ENCODE peak calls at places on chromosomes 7 and 10, in nine cellular contexts. T, V, F, L, M, X, Y, A and U are unnamed samples.

GRCh38 chr7:16978358-16979244 is 96.8 kb upstream of the AGR3 start:
- DNase-seq in T (peak), V (no peak), F (no peak), L (no peak), M (peak), X (no peak), Y (no peak), A (no peak), U (peak)

GRCh38 chr7:51929818-51930217 is 613.2 kb upstream of the COBL start:
- DNase-seq in T (no peak), V (no peak), F (no peak), L (no peak), M (no peak), X (no peak), Y (no peak), A (no peak), U (no peak)

GRCh38 chr10:111123883-111124282 is 47.1 kb downstream of the ADRA2A start:
- DNase-seq in T (no peak), V (no peak), F (no peak), L (no peak), M (no peak), X (no peak), Y (no peak), A (no peak), U (no peak)

GRCh38 chr10:107814865-107815487 is 650.5 kb upstream of the SORCS1 start:
- DNase-seq in T (peak), V (peak), F (peak), L (no peak), M (peak), X (peak), Y (peak), A (peak), U (no peak)

GRCh38 chr7:106767498-106768323 is 97.4 kb upstream of the PIK3CG start:
- DNase-seq in T (no peak), V (no peak), F (no peak), L (no peak), M (no peak), X (no peak), Y (no peak), A (no peak), U (no peak)

GRCh38 chr10:43959364-43959763 is 310.7 kb upstream of the ZNF32 start:
- DNase-seq in T (no peak), V (no peak), F (no peak), L (no peak), M (no peak), X (no peak), Y (no peak), A (no peak), U (no peak)

GRCh38 chr10:7189909-7190308 is 220.9 kb downstream of the SFMBT2 start:
- DNase-seq in T (no peak), V (no peak), F (no peak), L (no peak), M (no peak), X (no peak), Y (no peak), A (no peak), U (no peak)

GRCh38 chr10:122328676-122329075 is 45.8 kb upstream of the PLEKHA1 start:
- DNase-seq in T (no peak), V (no peak), F (no peak), L (no peak), M (no peak), X (no peak), Y (no peak), A (no peak), U (no peak)

GRCh38 chr7:42981595-42981994 is 49.4 kb downstream of the MRPL32 start:
- DNase-seq in T (no peak), V (no peak), F (no peak), L (no peak), M (no peak), X (peak), Y (no peak), A (no peak), U (no peak)

GRCh38 chr7:96189129-96189815 is 132.6 kb downstream of the SLC25A13 start:
- DNase-seq in T (no peak), V (no peak), F (no peak), L (no peak), M (no peak), X (no peak), Y (no peak), A (no peak), U (no peak)

GRCh38 chr10:31153692-31154091 is 122.0 kb upstream of the ZNF438 start:
- DNase-seq in T (no peak), V (no peak), F (no peak), L (no peak), M (no peak), X (no peak), Y (no peak), A (no peak), U (no peak)

GRCh38 chr7:16847381-16847860 is 34.4 kb downstream of the AGR3 start:
- DNase-seq in T (peak), V (no peak), F (peak), L (no peak), M (peak), X (no peak), Y (no peak), A (no peak), U (no peak)

GRCh38 chr7:55574062-55574717 is 1.9 kb upstream of the VOPP1 start:
- DNase-seq in T (no peak), V (no peak), F (no peak), L (no peak), M (no peak), X (no peak), Y (no peak), A (no peak), U (peak)

GRCh38 chr10:79159141-79159619 is 90.4 kb downstream of the ZMIZ1 start:
- DNase-seq in T (no peak), V (peak), F (no peak), L (no peak), M (no peak), X (no peak), Y (no peak), A (no peak), U (peak)

GRCh38 chr7:134420509-134421125 is 38.3 kb downstream of the AKR1B1 start:
- DNase-seq in T (peak), V (peak), F (peak), L (peak), M (peak), X (peak), Y (no peak), A (peak), U (peak)

GRCh38 chr10:89342219-89342966 is 14.6 kb downstream of the IFIT3 start:
- DNase-seq in T (peak), V (peak), F (no peak), L (no peak), M (no peak), X (no peak), Y (no peak), A (no peak), U (peak)

GRCh38 chr7:151631149-151631967 is 111.7 kb upstream of the RHEB start:
- DNase-seq in T (peak), V (no peak), F (peak), L (no peak), M (no peak), X (peak), Y (no peak), A (peak), U (peak)

GRCh38 chr10:76091821-76092394 is 660.5 kb downstream of the LRMDA start:
- DNase-seq in T (no peak), V (no peak), F (no peak), L (no peak), M (no peak), X (no peak), Y (no peak), A (no peak), U (no peak)

GRCh38 chr7:90965211-90965610 is 299.0 kb upstream of the FZD1 start:
- DNase-seq in T (no peak), V (no peak), F (no peak), L (no peak), M (no peak), X (no peak), Y (no peak), A (no peak), U (no peak)

GRCh38 chr10:47369251-47369894 is 14.7 kb downstream of the ZNF488 start:
- DNase-seq in T (no peak), V (no peak), F (no peak), L (no peak), M (no peak), X (no peak), Y (no peak), A (no peak), U (no peak)

DNA sequence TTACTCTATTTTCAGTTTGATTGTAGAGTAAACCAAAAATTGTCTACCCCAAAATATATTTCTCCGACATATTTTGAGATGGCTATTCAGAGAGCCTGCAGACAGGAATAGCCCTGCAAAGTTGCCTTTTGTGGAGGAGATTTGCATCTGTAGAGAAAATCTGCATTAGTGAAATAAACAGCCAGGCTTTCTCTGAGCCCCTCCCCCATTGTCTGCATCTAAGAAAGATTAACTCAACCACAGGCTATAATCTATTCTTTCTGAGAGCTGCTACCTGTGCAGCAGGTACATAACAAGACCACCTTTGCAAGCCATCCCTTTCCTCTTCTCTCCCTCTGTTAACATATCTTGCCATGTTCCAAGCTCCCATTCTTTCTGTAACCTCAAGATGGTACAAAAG is 1034.2 kb downstream of the SORCS3 start:
- DNase-seq in T (no peak), V (no peak), F (no peak), L (no peak), M (no peak), X (no peak), Y (no peak), A (no peak), U (no peak)
- TF ChIP-seq MAX in T (no peak), V (no peak), F (no peak), L (no peak), M (no peak), X (no peak), Y (no peak), A (no peak), U (no peak)

DNA sequence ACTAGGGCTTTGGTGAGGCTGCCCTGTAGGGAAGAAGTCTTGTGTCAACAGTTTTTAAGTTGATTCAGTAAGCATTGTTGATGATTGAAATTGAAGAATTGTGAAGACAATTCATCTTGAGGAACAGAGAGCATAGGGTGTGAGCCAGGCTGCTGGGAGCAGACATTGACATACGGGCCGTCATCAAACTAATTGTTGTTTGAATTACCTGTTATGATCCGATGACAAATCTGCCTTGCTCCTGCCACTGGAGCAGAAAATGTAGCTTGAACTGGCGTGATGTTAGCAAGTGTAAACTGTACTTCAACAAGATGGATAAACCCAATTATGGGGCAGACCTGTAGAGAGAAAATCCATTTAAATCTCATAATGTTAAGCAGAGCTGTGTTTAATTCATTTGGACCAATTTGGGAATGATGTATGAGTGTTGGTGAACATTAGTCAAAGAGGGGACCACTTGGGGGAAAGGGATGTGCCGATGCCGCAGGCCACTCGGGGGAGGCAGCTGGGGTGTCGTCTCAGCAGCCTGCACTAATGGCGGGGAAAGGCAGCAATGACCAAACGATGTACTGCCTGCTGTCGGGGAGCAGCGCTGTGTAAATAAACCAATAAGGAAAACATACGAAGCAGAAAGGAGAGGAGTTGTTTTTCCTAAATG is 27.4 kb downstream of the TCF7L2 start:
- DNase-seq in T (no peak), V (peak), F (no peak), L (no peak), M (no peak), X (no peak), Y (no peak), A (no peak), U (no peak)
- TF ChIP-seq MAX in T (no peak), V (no peak), F (no peak), L (no peak), M (no peak), X (no peak), Y (no peak), A (no peak), U (no peak)

DNA sequence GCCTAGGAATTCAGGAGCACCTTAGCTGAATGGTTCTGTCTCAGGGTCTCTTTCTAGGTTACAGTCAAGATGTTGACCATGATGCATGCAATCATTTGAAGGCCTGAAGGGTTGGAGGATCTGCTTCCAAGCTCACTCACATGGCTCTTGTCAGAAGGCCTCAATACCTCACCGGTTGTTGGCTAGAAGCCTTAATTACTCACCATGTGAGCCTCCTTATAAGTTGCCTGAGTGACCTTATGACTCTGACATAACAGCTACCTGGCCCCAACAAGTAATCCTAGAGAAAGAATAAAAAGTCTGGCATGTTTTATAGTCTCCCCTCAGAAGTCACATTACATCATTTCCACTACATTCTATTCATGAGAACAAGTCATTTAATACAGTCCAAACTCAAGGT is 3.4 kb upstream of the C1GALT1 start:
- DNase-seq in T (peak), V (no peak), F (no peak), L (no peak), M (no peak), X (no peak), Y (no peak), A (no peak), U (no peak)
- TF ChIP-seq MAX in T (no peak), V (no peak), F (no peak), L (no peak), M (no peak), X (no peak), Y (no peak), A (no peak), U (no peak)

DNA sequence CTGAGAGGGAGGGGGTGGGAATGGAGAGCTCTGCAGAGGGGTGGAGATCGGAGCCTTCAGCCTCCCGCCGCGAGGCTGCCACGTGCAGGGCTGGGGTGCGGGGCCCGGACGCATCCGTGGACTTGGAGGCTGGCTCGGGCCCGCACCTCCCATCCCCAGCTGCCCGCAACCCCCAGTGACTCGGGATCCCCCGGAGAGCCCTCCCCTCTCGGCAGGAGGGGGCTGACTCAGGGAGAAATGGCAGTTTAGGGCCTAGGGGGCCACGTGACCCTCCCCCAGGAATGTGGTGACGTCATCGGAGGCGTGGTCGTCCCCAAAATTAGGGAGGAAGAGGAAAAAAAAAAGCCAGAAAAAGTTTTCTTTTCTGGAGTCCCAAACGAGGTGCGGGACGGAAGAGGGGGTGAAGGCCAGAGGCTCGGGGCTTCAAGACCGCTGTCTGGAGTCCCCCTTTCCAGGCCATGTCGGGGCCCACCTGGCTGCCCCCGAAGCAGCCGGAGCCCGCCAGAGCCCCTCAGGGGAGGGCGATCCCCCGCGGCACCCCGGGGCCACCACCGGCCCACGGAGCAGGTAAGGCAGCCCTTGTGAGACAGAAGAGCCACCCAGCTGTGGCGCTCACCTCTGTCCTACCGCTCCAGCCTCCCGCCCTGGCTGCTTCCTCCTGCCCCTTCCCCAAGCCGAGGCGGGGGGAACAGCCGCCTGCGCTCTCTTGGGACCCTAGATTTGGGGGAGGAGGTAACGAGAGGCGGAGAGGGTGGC is at the start of gene TRIP6:
- DNase-seq in T (peak), V (peak), F (peak), L (peak), M (no peak), X (peak), Y (peak), A (peak), U (peak)
- TF ChIP-seq MAX in T (peak), V (no peak), F (peak), L (no peak), M (no peak), X (peak), Y (peak), A (peak), U (peak)

GRCh38 chr7:140060243-140060630 is 2.5 kb downstream of the PARP12 start:
- DNase-seq in T (no peak), V (no peak), F (peak), L (no peak), M (no peak), X (no peak), Y (no peak), A (no peak), U (peak)

GRCh38 chr7:140060788-140061606 is 1.8 kb downstream of the PARP12 start:
- DNase-seq in T (no peak), V (no peak), F (peak), L (no peak), M (no peak), X (peak), Y (no peak), A (no peak), U (peak)

GRCh38 chr7:140062528-140063299 is at the start of gene PARP12:
- DNase-seq in T (peak), V (peak), F (peak), L (no peak), M (peak), X (peak), Y (peak), A (peak), U (peak)

GRCh38 chr7:140061607-140061930 is 1.2 kb downstream of the PARP12 start:
- DNase-seq in T (no peak), V (no peak), F (peak), L (no peak), M (no peak), X (peak), Y (no peak), A (no peak), U (no peak)

DNA sequence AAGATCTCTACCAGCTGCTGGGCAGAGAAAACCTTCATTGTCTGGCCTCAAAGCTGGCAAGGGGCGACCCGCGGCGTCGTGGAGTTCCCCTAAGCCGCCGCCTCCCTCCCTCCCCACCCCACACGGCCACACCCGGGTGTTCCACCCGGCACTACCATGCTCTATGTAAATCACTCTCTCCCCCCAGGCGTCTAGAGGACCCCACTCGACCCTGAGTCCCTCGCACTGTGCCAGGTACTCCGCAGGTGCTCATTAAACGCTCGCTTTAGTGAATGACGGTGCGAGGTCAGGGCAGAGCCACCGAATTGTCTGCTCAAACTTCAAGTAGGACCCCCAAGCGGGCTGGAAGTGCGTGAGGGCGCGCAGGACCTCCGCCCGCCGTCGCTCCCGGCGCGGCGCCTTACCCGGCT is 628 bp downstream of the PARP12 start:
- DNase-seq in T (peak), V (no peak), F (peak), L (no peak), M (no peak), X (peak), Y (no peak), A (peak), U (peak)
- TF ChIP-seq MAX in T (no peak), V (no peak), F (no peak), L (no peak), M (no peak), X (no peak), Y (peak), A (no peak), U (no peak)

GRCh38 chr10:35336084-35336831 is at the start of gene CCNY:
- DNase-seq in T (peak), V (peak), F (peak), L (no peak), M (peak), X (peak), Y (no peak), A (peak), U (peak)
- TF ChIP-seq MAX in T (no peak), V (peak), F (no peak), L (peak), M (peak), X (no peak), Y (no peak), A (peak), U (no peak)

GRCh38 chr10:124917168-124917938 is 24.6 kb upstream of the ZRANB1 start:
- DNase-seq in T (peak), V (peak), F (peak), L (no peak), M (peak), X (peak), Y (no peak), A (peak), U (peak)

GRCh38 chr10:124918906-124919305 is 23.0 kb upstream of the ZRANB1 start:
- DNase-seq in T (no peak), V (no peak), F (no peak), L (no peak), M (no peak), X (no peak), Y (no peak), A (no peak), U (no peak)

GRCh38 chr10:124916585-124917167 is 25.2 kb upstream of the ZRANB1 start:
- DNase-seq in T (peak), V (peak), F (peak), L (peak), M (peak), X (peak), Y (peak), A (peak), U (peak)

GRCh38 chr10:124917939-124918830 is 23.7 kb upstream of the ZRANB1 start:
- DNase-seq in T (no peak), V (no peak), F (no peak), L (no peak), M (no peak), X (no peak), Y (no peak), A (no peak), U (peak)

GRCh38 chr10:124916098-124916584 is 25.8 kb upstream of the ZRANB1 start:
- DNase-seq in T (peak), V (peak), F (peak), L (no peak), M (no peak), X (peak), Y (no peak), A (no peak), U (no peak)
- TF ChIP-seq MAX in T (no peak), V (no peak), F (no peak), L (no peak), M (no peak), X (no peak), Y (no peak), A (no peak), U (no peak)

DNA sequence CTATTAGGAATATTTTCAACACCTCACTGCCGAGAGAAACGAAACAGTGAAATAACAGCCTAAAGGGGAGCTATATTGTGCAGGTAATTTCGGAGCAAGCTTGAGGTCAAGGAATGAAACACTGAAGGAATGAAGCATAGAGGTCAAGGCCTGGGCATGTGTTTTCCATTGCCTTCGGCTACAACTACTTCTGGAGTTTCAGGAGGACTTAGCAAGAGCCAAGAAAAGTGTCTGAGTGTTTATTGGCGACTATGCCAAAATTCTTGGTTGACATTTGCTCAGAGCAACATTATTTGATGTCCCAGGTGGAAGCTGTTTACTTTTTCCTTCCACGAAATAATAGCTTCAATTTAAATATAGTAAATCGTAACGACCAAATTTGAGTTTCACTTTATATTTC is 89.6 kb upstream of the IFRD1 start:
- DNase-seq in T (no peak), V (no peak), F (no peak), L (no peak), M (no peak), X (no peak), Y (no peak), A (no peak), U (no peak)
- TF ChIP-seq MAX in T (no peak), V (no peak), F (no peak), L (no peak), M (no peak), X (no peak), Y (no peak), A (no peak), U (no peak)

GRCh38 chr7:75642810-75643486 is 95.8 kb downstream of the HIP1 start:
- DNase-seq in T (peak), V (peak), F (peak), L (peak), M (peak), X (peak), Y (no peak), A (peak), U (peak)
- TF ChIP-seq MAX in T (no peak), V (no peak), F (no peak), L (no peak), M (no peak), X (no peak), Y (no peak), A (no peak), U (no peak)